ENCODE peak calls at places on chromosomes 11 and 22, in five cellular contexts. J is Peyer's patch, Z is fibroblast of lung, O is body of pancreas, S is IMR-90. K is an unnamed sample. For H3K4me1, the result is how much of the 10 kb centered on the place peaks cover.

GRCh38 chr11:29018631-29019030 is 910.4 kb downstream of the METTL15 start:
- DNase-seq in J (no peak), Z (peak), O (no peak), S (peak), K (no peak)

GRCh38 chr11:78832226-78832947 is 257.7 kb upstream of the NARS2 start:
- DNase-seq in J (no peak), Z (no peak), O (no peak), S (no peak), K (no peak)

GRCh38 chr11:24925091-24925490 is 428.2 kb downstream of the LUZP2 start:
- DNase-seq in O (no peak), S (no peak), J (no peak), Z (no peak), K (no peak)

GRCh38 chr11:65181569-65182257 is at the start of gene CAPN1:
- DNase-seq in J (peak), Z (peak), S (peak), O (peak), K (peak)

GRCh38 chr22:20395181-20395896 is 1.4 kb downstream of the ZNF74 start:
- DNase-seq in O (no peak), J (no peak), S (no peak), Z (no peak), K (no peak)

GRCh38 chr11:533049-533585 is 2.3 kb downstream of the HRAS start:
- DNase-seq in O (no peak), Z (no peak), J (no peak), S (no peak), K (peak)

GRCh38 chr11:132992838-132993680 is 539.2 kb downstream of the OPCML start:
- DNase-seq in J (no peak), Z (peak), O (no peak), S (peak), K (no peak)

GRCh38 chr11:110526323-110526722 is 96.6 kb downstream of the FDX1 start:
- DNase-seq in O (no peak), J (no peak), S (no peak), Z (no peak), K (no peak)

GRCh38 chr11:12806113-12806512 is 131.9 kb downstream of the TEAD1 start:
- DNase-seq in O (peak), S (peak), J (no peak), Z (peak), K (no peak)

DNA sequence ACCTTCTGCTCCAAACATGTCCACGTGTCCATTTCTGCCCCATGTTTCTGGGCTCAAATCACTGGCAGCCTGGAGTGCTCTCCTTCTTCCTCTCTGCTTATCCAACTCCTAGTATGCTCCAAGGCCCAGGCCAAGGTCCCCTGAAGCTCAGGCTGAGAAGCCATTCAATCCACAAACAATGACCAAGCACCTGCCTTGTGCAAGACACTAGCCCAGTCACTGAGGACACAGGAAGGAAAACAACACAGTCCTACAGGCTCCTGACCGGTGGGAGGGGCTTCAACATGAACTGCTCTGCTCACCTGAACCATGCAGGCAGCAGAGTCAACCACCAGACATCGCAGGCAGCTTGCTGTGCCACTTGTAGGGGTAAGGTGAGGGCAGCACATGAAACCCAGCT is 93.6 kb downstream of the RPL27A start:
- DNase-seq in J (no peak), O (peak), Z (no peak), S (no peak), K (peak)
- H3K4me1 ChIP-seq in J (under half), O (half or more), Z (under half), S (under half), K (under half)

GRCh38 chr11:44604171-44604581 is 38.7 kb downstream of the CD82 start:
- DNase-seq in J (peak), Z (no peak), S (peak), O (peak), K (no peak)

GRCh38 chr11:44602810-44603410 is 37.4 kb downstream of the CD82 start:
- DNase-seq in O (no peak), S (no peak), J (no peak), Z (no peak), K (no peak)

GRCh38 chr11:44600739-44601416 is 35.4 kb downstream of the CD82 start:
- DNase-seq in J (peak), O (no peak), S (peak), Z (peak), K (no peak)

GRCh38 chr11:44600261-44600660 is 34.8 kb downstream of the CD82 start:
- DNase-seq in O (no peak), J (no peak), S (no peak), Z (no peak), K (no peak)

DNA sequence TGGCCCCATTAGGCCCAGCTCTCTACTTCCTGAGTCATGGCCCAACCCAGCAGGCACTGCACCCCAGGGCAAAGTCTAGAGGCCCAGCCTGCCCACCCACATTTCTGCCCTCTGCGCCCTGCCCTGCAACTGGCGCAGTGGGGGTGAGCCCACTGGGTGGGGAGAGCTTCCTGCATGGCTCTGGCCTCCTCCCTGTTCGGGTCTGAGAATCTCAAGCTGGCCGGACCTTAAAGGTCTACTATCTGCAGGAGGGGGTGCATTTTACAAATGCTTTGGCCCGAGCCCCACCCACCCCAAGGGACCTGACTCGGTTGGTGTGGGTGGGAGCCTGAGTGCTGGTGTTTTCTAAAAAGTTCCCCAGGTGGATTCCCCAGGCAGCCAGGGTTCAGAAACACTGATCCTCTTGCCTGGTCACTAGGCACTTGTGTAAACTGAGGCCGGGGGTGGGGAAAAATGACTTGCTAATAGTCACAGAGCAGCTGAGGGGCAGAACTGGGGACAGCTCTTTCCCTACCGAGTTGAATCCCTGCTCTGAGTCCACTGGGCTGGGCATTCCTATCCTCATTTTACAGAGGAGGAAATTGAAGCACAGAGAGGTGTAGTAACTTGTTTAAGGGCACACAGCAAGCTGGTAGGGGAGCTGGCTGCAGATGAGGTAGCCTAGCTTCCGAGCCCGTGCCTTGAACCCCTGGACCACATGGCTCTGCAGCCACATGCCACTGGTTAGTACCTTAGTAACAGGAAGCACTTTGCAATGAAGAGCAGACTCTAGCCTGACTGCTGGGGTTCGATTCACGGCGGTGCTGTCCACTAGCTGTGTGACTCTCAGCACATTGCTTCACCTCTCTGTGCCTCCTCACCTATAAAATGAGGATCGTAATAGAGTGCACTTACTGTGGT is 36.3 kb downstream of the CD82 start:
- DNase-seq in S (no peak), Z (no peak), J (peak), O (no peak), K (no peak)
- H3K4me1 ChIP-seq in S (under half), Z (under half), J (under half), O (under half), K (under half)

GRCh38 chr22:39932918-39933649 is 27.1 kb upstream of the TMA7B start:
- DNase-seq in Z (no peak), J (peak), O (peak), S (no peak), K (peak)
- H3K4me1 ChIP-seq in Z (under half), J (under half), O (under half), S (under half), K (under half)

DNA sequence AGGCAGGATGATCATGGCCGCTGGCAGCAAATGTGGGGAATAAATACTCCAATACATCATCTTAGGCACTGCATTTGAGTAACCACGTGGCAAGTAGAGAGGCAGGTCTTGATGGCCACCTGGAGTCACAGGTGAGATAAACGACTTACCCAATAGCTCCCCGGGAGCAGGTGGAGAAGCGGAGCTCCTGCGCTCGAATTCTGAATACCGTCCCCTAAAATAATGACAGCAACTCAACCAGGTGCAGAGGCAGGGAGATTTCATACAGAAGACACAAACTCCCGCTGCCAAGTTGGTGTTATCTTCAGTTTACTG is 525 bp downstream of the SLC43A3 start:
- DNase-seq in O (no peak), Z (no peak), J (no peak), S (no peak), K (no peak)
- H3K4me1 ChIP-seq in O (half or more), Z (under half), J (under half), S (under half), K (under half)